ENCODE peak calls at places on chromosomes 11 and 22, in six cellular contexts. N is fibroblast of lung; H is SHP77; A is psoas muscle; I is naive B cell; Y is stimulated activated CD4-positive, alpha-beta T cell treated with anti-CD3 and anti-CD28 coated beads, Interleukin-4, amount 100 ng/mL, for 4 hours. K is an unnamed sample.

GRCh38 chr11:26335903-26336302 is 4.0 kb downstream of the ANO3 start:
- DNase-seq in H (no peak), N (peak; percentile 32), I (no peak), A (no peak), Y (no peak), K (no peak)

GRCh38 chr11:1392561-1392960 is 2.8 kb downstream of the BRSK2 start:
- DNase-seq in Y (no peak), A (no peak), N (no peak), H (no peak), I (no peak), K (no peak)

GRCh38 chr11:126857860-126858808 is 142.4 kb downstream of the KIRREL3 start:
- DNase-seq in N (peak; percentile 27), Y (no peak), I (no peak), A (no peak), H (no peak), K (peak; percentile 99)

GRCh38 chr11:120180571-120181445 is 30.0 kb upstream of the OAF start:
- DNase-seq in N (peak; percentile 19), A (no peak), Y (no peak), I (no peak), H (no peak), K (no peak)

GRCh38 chr22:24810043-24810749 is 4.2 kb downstream of the SGSM1 start:
- DNase-seq in Y (no peak), N (no peak), H (no peak), A (no peak), I (no peak), K (peak; percentile 85)

GRCh38 chr11:35622070-35622469 is 3.8 kb downstream of the FJX1 start:
- DNase-seq in Y (no peak), I (no peak), H (no peak), N (peak; percentile 58), A (no peak), K (peak; percentile 10)

GRCh38 chr11:109421981-109422590 is at the start of gene C11orf87:
- DNase-seq in H (no peak), I (no peak), A (no peak), Y (no peak), N (no peak), K (peak; percentile 72)

GRCh38 chr11:107468596-107468995 is 11.0 kb upstream of the CWF19L2 start:
- DNase-seq in A (no peak), H (no peak), N (peak; percentile 49), Y (no peak), I (no peak), K (peak; percentile 19)

GRCh38 chr22:36910461-36910860 is 3.0 kb upstream of the CSF2RB start:
- DNase-seq in N (no peak), I (no peak), A (no peak), H (no peak), Y (no peak), K (no peak)

GRCh38 chr11:33649944-33650343 is 50.7 kb downstream of the C11orf91 start:
- DNase-seq in A (no peak), I (no peak), Y (no peak), N (no peak), H (no peak), K (no peak)

GRCh38 chr11:133930767-133931448 is 25.9 kb downstream of the IGSF9B start:
- DNase-seq in Y (no peak), I (no peak), N (no peak), H (no peak), A (no peak), K (no peak)

GRCh38 chr22:24115247-24116207 is 65.8 kb upstream of the SUSD2 start:
- DNase-seq in H (no peak), A (no peak), I (no peak), N (no peak), Y (no peak), K (no peak)

GRCh38 chr22:37353839-37354238 is 71.5 kb downstream of the CYTH4 start:
- DNase-seq in A (no peak), N (no peak), H (no peak), I (no peak), Y (no peak), K (no peak)

GRCh38 chr11:34941688-34942087 is 25.3 kb downstream of the PDHX start:
- DNase-seq in I (no peak), H (no peak), N (no peak), A (no peak), Y (no peak), K (no peak)

GRCh38 chr22:20651286-20651685 is 122.6 kb upstream of the SERPIND1 start:
- DNase-seq in Y (no peak), N (no peak), H (no peak), A (no peak), I (no peak), K (no peak)

GRCh38 chr11:23112987-23113886 is 253.0 kb upstream of the CCDC179 start:
- DNase-seq in A (no peak), N (peak; percentile 68), Y (no peak), I (no peak), H (peak; percentile 36), K (peak; percentile 80)

GRCh38 chr22:29936186-29936585 is 53.2 kb downstream of the MTMR3 start:
- DNase-seq in Y (no peak), N (no peak), H (no peak), A (no peak), I (no peak), K (no peak)

GRCh38 chr11:92782806-92783205 is 186.6 kb upstream of the MTNR1B start:
- DNase-seq in I (no peak), A (no peak), N (no peak), H (no peak), Y (no peak), K (no peak)

GRCh38 chr11:75035911-75036536 is 47.3 kb downstream of the NEU3 start:
- DNase-seq in I (peak; percentile 26), A (no peak), Y (no peak), N (no peak), H (no peak), K (no peak)

GRCh38 chr22:36285545-36285944 is 32.6 kb downstream of the APOL1 start:
- DNase-seq in A (no peak), Y (no peak), N (no peak), I (no peak), H (no peak), K (no peak)

GRCh38 chr11:92845390-92846185 is 123.9 kb upstream of the MTNR1B start:
- DNase-seq in I (no peak), Y (no peak), N (no peak), H (no peak), A (no peak), K (peak; percentile 40)

GRCh38 chr11:6320411-6321207 is at the start of gene CAVIN3:
- DNase-seq in I (no peak), A (peak; percentile 90), Y (peak; percentile 52), H (no peak), N (peak; percentile 93), K (no peak)

GRCh38 chr11:119743041-119743440 is 14.0 kb upstream of the NECTIN1 start:
- DNase-seq in I (no peak), A (no peak), Y (no peak), N (no peak), H (no peak), K (no peak)

GRCh38 chr11:8257003-8257664 is 6.5 kb downstream of the LMO1 start:
- DNase-seq in I (no peak), N (no peak), A (no peak), H (no peak), Y (no peak), K (no peak)

GRCh38 chr11:3890014-3890413 is 34.5 kb downstream of the STIM1 start:
- DNase-seq in I (no peak), Y (no peak), H (no peak), A (no peak), N (no peak), K (no peak)

GRCh38 chr22:17152971-17153370 is 6.1 kb downstream of the HDHD5 start:
- DNase-seq in N (no peak), A (no peak), I (no peak), H (no peak), Y (no peak), K (no peak)

GRCh38 chr11:114783805-114784204 is 105.5 kb downstream of the NXPE2 start:
- DNase-seq in H (no peak), N (no peak), Y (no peak), I (no peak), A (no peak), K (no peak)

GRCh38 chr22:25477358-25477757 is 87.1 kb upstream of the GRK3 start:
- DNase-seq in N (no peak), A (no peak), H (no peak), I (no peak), Y (no peak), K (no peak)

GRCh38 chr11:64569300-64569970 is 21.6 kb upstream of the SLC22A12 start:
- DNase-seq in A (no peak), N (no peak), H (no peak), Y (no peak), I (no peak), K (no peak)

GRCh38 chr11:57511741-57512430 is 3.6 kb downstream of the SLC43A1 start:
- DNase-seq in Y (no peak), N (no peak), I (no peak), A (no peak), H (no peak), K (no peak)

GRCh38 chr11:65894034-65894591 is 3.6 kb downstream of the CCDC85B start:
- DNase-seq in I (no peak), Y (no peak), H (no peak), N (no peak), A (no peak), K (no peak)

GRCh38 chr22:22706253-22706940 is 62.0 kb downstream of the GGTLC2 start:
- DNase-seq in I (no peak), H (no peak), N (no peak), A (no peak), Y (no peak), K (no peak)

GRCh38 chr11:2156416-2157182 is 4.4 kb downstream of the INS start:
- DNase-seq in I (peak; percentile 29), Y (peak; percentile 49), A (peak; percentile 73), H (peak; percentile 6), N (peak; percentile 43), K (peak; percentile 25)

GRCh38 chr11:3107608-3108182 is 50.5 kb upstream of the CARS1 start:
- DNase-seq in I (no peak), N (no peak), H (no peak), A (no peak), Y (no peak), K (no peak)

GRCh38 chr11:19163627-19164026 is 38.2 kb downstream of the CSRP3 start:
- DNase-seq in H (no peak), N (no peak), A (no peak), I (no peak), Y (no peak), K (no peak)

GRCh38 chr11:77244277-77245014 is 57.0 kb downstream of the GDPD4 start:
- DNase-seq in A (no peak), Y (no peak), I (no peak), H (no peak), N (peak; percentile 81), K (no peak)

GRCh38 chr11:88348870-88349269 is 11.3 kb upstream of the CTSC start:
- DNase-seq in I (no peak), Y (no peak), N (peak; percentile 80), H (no peak), A (no peak), K (no peak)

K was measured in NCI-H1105 treated with DMSO at 0.1 percent for 48 hours.